ENCODE peak calls at places on chromosomes 1 and 21, in eight cellular contexts. Q is GM20000; F is psoas muscle; U is CD8-positive, alpha-beta T cell; K is fibroblast of mammary gland; V is RWPE1; P is cardiac muscle cell; E is lower lobe of right lung. B is an unnamed sample.

GRCh38 chr21:46269466-46269865 is 15.9 kb downstream of the MCM3AP start:
- DNase-seq in Q (no peak), F (no peak), U (no peak), K (no peak), V (no peak), P (no peak), E (no peak), B (no peak)

GRCh38 chr1:190478193-190479007 is 736 bp upstream of the BRINP3 start:
- DNase-seq in Q (no peak), F (no peak), U (no peak), K (peak), V (peak), P (peak), E (no peak), B (peak)

GRCh38 chr1:235442788-235443429 is 61.3 kb downstream of the B3GALNT2 start:
- DNase-seq in Q (no peak), F (no peak), U (no peak), K (peak), V (peak), P (no peak), E (no peak), B (no peak)

GRCh38 chr1:24126023-24126671 is 14.2 kb upstream of the MYOM3 start:
- DNase-seq in Q (no peak), F (peak), U (no peak), K (peak), V (no peak), P (no peak), E (no peak), B (no peak)

GRCh38 chr1:153545067-153546055 is at the start of gene S100A4:
- DNase-seq in Q (peak), F (peak), U (peak), K (peak), V (peak), P (peak), E (peak), B (peak)

GRCh38 chr1:90851711-90852050 is 134.6 kb upstream of the BARHL2 start:
- DNase-seq in Q (no peak), F (no peak), U (no peak), K (no peak), V (no peak), P (no peak), E (no peak), B (no peak)

GRCh38 chr1:231357831-231358354 is 19.8 kb downstream of the SPRTN start:
- DNase-seq in Q (peak), F (peak), U (peak), K (peak), V (peak), P (peak), E (no peak), B (peak)

GRCh38 chr1:25039229-25039628 is 109.2 kb upstream of the RUNX3 start:
- DNase-seq in Q (no peak), F (peak), U (no peak), K (peak), V (no peak), P (no peak), E (no peak), B (no peak)

GRCh38 chr1:215777370-215777925 is 210.3 kb downstream of the KCTD3 start:
- DNase-seq in Q (no peak), F (no peak), U (no peak), K (peak), V (peak), P (peak), E (no peak), B (no peak)

GRCh38 chr1:209207701-209208286 is 375.7 kb upstream of the CAMK1G start:
- DNase-seq in Q (peak), F (peak), U (no peak), K (peak), V (peak), P (peak), E (peak), B (peak)

GRCh38 chr21:35400233-35400939 is 351.3 kb upstream of the RUNX1 start:
- DNase-seq in Q (peak), F (no peak), U (peak), K (peak), V (peak), P (peak), E (no peak), B (peak)

GRCh38 chr1:92186081-92186480 is 31.6 kb upstream of the C1orf146 start:
- DNase-seq in Q (no peak), F (no peak), U (no peak), K (peak), V (no peak), P (no peak), E (no peak), B (no peak)

GRCh38 chr1:22774483-22775182 is 64.0 kb downstream of the EPHB2 start:
- DNase-seq in Q (no peak), F (no peak), U (no peak), K (no peak), V (no peak), P (no peak), E (no peak), B (no peak)

GRCh38 chr1:170836146-170836545 is 99.2 kb upstream of the MROH9 start:
- DNase-seq in Q (no peak), F (no peak), U (no peak), K (peak), V (no peak), P (no peak), E (no peak), B (no peak)

GRCh38 chr1:230632273-230632873 is 9.9 kb upstream of the COG2 start:
- DNase-seq in Q (no peak), F (no peak), U (no peak), K (peak), V (peak), P (peak), E (no peak), B (peak)

GRCh38 chr1:2441746-2442145 is 29.4 kb upstream of the PEX10 start:
- DNase-seq in Q (no peak), F (no peak), U (no peak), K (no peak), V (no peak), P (no peak), E (no peak), B (no peak)

GRCh38 chr1:93566227-93566626 is 115.4 kb downstream of the BCAR3 start:
- DNase-seq in Q (no peak), F (no peak), U (no peak), K (no peak), V (no peak), P (no peak), E (no peak), B (no peak)

GRCh38 chr21:32352556-32352955 is 40.3 kb downstream of the URB1 start:
- DNase-seq in Q (no peak), F (no peak), U (no peak), K (no peak), V (no peak), P (no peak), E (no peak), B (no peak)

GRCh38 chr21:35095859-35096291 is 46.8 kb upstream of the RUNX1 start:
- DNase-seq in Q (no peak), F (no peak), U (no peak), K (no peak), V (no peak), P (no peak), E (no peak), B (no peak)

GRCh38 chr1:203147376-203147775 is 19.9 kb downstream of the ADORA1 start:
- DNase-seq in Q (no peak), F (no peak), U (no peak), K (no peak), V (no peak), P (no peak), E (peak), B (no peak)

GRCh38 chr1:157137051-157137772 is 983 bp downstream of the ETV3 start:
- DNase-seq in Q (peak), F (no peak), U (no peak), K (peak), V (peak), P (peak), E (no peak), B (no peak)

GRCh38 chr1:222124602-222125001 is 382.7 kb upstream of the DUSP10 start:
- DNase-seq in Q (no peak), F (no peak), U (no peak), K (peak), V (no peak), P (no peak), E (no peak), B (no peak)

GRCh38 chr1:231990388-231990787 is 363.8 kb downstream of the DISC1 start:
- DNase-seq in Q (no peak), F (no peak), U (no peak), K (no peak), V (no peak), P (no peak), E (no peak), B (no peak)

GRCh38 chr1:55443175-55443933 is 228.2 kb upstream of the USP24 start:
- DNase-seq in Q (no peak), F (peak), U (no peak), K (peak), V (peak), P (no peak), E (peak), B (no peak)

GRCh38 chr1:31701137-31701736 is 2.6 kb downstream of the COL16A1 start:
- DNase-seq in Q (no peak), F (peak), U (peak), K (peak), V (peak), P (no peak), E (peak), B (no peak)

GRCh38 chr1:113103048-113103447 is 30.1 kb downstream of the LRIG2 start:
- DNase-seq in Q (no peak), F (no peak), U (no peak), K (no peak), V (peak), P (no peak), E (no peak), B (no peak)

GRCh38 chr1:84583648-84584047 is 9.4 kb upstream of the CTBS start:
- DNase-seq in Q (no peak), F (no peak), U (no peak), K (no peak), V (no peak), P (no peak), E (no peak), B (no peak)

GRCh38 chr1:76068953-76069561 is 5.5 kb upstream of the ST6GALNAC3 start:
- DNase-seq in Q (no peak), F (no peak), U (no peak), K (no peak), V (no peak), P (no peak), E (no peak), B (no peak)

GRCh38 chr1:220819627-220820026 is 32.9 kb downstream of the MTARC1 start:
- DNase-seq in Q (no peak), F (no peak), U (no peak), K (peak), V (no peak), P (no peak), E (no peak), B (no peak)

GRCh38 chr1:200362421-200362820 is 47.4 kb downstream of the ZNF281 start:
- DNase-seq in Q (no peak), F (no peak), U (no peak), K (no peak), V (no peak), P (no peak), E (no peak), B (no peak)

DNA sequence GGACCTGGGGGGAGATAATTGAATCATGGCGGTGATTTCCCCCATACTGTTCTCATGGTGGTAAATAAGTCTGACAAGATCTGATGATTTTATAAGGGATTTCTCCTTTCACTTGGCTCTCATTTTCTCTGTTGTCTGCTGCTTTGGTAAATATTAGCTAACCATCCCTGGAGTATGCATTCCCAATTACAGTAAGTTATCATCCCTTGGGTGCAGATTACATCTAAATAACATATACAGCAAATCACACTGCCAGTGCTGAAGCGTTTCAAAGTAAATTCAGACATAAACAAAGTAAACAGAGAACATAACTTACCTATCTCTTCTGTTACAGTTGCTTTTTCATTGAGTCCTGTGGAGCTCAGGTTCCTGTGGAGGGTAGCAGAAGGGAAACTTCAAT is 38.6 kb upstream of the IGSF3 start:
- DNase-seq in Q (no peak), F (no peak), U (no peak), K (no peak), V (no peak), P (no peak), E (no peak), B (no peak)
- TF ChIP-seq CTCF in Q (no peak), F (no peak), U (no peak), K (no peak), V (no peak), P (no peak), E (no peak), B (no peak)

GRCh38 chr1:63920154-63921117 is 146.6 kb downstream of the ROR1 start:
- DNase-seq in Q (no peak), F (no peak), U (no peak), K (peak), V (peak), P (peak), E (no peak), B (no peak)
- TF ChIP-seq CTCF in Q (no peak), F (peak), U (no peak), K (peak), V (no peak), P (peak), E (peak), B (no peak)

GRCh38 chr1:177172331-177172730 is 1.6 kb downstream of the BRINP2 start:
- DNase-seq in Q (no peak), F (no peak), U (no peak), K (no peak), V (no peak), P (no peak), E (no peak), B (no peak)

GRCh38 chr1:177172866-177173265 is 2.1 kb downstream of the BRINP2 start:
- DNase-seq in Q (no peak), F (no peak), U (no peak), K (peak), V (no peak), P (no peak), E (no peak), B (no peak)

GRCh38 chr1:177173976-177174375 is 3.2 kb downstream of the BRINP2 start:
- DNase-seq in Q (no peak), F (no peak), U (no peak), K (no peak), V (no peak), P (no peak), E (no peak), B (no peak)

GRCh38 chr1:177171536-177172123 is 872 bp downstream of the BRINP2 start:
- DNase-seq in Q (no peak), F (no peak), U (no peak), K (peak), V (no peak), P (no peak), E (no peak), B (no peak)

GRCh38 chr1:177170756-177171535 is at the start of gene BRINP2:
- DNase-seq in Q (no peak), F (peak), U (no peak), K (peak), V (peak), P (peak), E (no peak), B (no peak)
- TF ChIP-seq CTCF in Q (no peak), F (no peak), U (no peak), K (no peak), V (no peak), P (no peak), E (no peak), B (no peak)

GRCh38 chr1:178241057-178241456 is 147.2 kb downstream of the RASAL2 start:
- DNase-seq in Q (no peak), F (no peak), U (no peak), K (peak), V (peak), P (no peak), E (no peak), B (no peak)

GRCh38 chr1:178243890-178244289 is 150.0 kb downstream of the RASAL2 start:
- DNase-seq in Q (no peak), F (no peak), U (no peak), K (no peak), V (no peak), P (no peak), E (no peak), B (no peak)

GRCh38 chr1:178238722-178239510 is 145.0 kb downstream of the RASAL2 start:
- DNase-seq in Q (no peak), F (no peak), U (no peak), K (peak), V (peak), P (no peak), E (no peak), B (no peak)

GRCh38 chr1:178243119-178243518 is 149.2 kb downstream of the RASAL2 start:
- DNase-seq in Q (no peak), F (no peak), U (no peak), K (no peak), V (no peak), P (no peak), E (no peak), B (no peak)

GRCh38 chr1:178241837-178242236 is 147.9 kb downstream of the RASAL2 start:
- DNase-seq in Q (no peak), F (no peak), U (no peak), K (no peak), V (no peak), P (no peak), E (no peak), B (no peak)
- TF ChIP-seq CTCF in Q (no peak), F (peak), U (no peak), K (no peak), V (no peak), P (no peak), E (no peak), B (no peak)

DNA sequence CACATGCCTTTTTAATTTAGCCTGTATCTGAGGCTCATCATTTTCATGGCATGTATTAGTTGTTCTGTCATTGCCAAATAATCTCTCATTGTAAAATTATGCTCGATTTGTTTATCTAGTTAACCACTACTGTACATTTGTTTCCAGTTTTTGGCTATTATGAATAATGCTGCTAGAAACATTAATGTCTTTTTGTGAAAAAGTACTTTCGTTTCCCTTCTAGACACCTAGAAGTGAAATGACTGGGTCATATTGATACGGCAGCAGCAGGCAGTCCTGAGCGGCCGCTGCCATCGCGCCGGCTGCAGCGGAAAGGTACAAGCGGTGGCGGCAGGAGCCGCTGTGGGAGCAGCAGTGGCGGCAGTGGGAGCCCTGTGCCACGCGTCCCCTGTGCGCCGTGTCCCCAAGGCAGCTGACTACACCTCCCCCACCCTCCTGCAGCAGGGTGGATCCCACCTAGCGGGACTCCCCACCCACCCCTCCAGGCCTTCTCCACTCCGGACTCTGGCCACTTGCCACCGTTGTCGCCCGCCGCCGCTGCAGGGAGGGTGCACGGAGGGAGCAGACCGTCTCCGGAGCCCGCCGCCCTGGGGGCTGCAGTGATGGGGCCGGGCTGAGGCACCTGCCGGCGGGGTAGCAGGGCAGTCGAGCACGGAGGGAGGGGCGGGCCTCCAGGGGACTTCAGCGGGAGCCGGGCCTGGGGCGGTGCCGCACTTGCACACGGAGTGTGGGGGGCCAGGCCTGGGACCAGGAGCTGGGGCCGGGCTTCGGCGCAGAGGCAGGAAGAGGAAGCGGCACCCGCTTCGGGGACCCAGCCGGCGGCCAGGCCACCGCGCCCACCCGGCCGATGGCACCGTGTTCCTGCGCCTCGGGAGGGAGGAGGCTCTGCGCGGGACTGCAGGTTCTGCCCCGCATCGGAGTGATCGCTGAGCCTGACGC is 66.8 kb upstream of the RGS7 start:
- DNase-seq in Q (peak), F (no peak), U (peak), K (peak), V (peak), P (peak), E (no peak), B (peak)
- TF ChIP-seq CTCF in Q (no peak), F (no peak), U (no peak), K (no peak), V (peak), P (peak), E (no peak), B (no peak)

GRCh38 chr1:172442404-172442803 is 1.5 kb downstream of the PIGC start:
- DNase-seq in Q (no peak), F (no peak), U (no peak), K (no peak), V (no peak), P (no peak), E (no peak), B (no peak)

GRCh38 chr1:172442843-172443565 is 865 bp downstream of the PIGC start:
- DNase-seq in Q (no peak), F (no peak), U (no peak), K (no peak), V (no peak), P (no peak), E (no peak), B (no peak)

GRCh38 chr1:172446547-172446946 is 2.7 kb upstream of the PIGC start:
- DNase-seq in Q (no peak), F (no peak), U (no peak), K (no peak), V (no peak), P (no peak), E (no peak), B (no peak)

GRCh38 chr1:172447641-172448040 is 3.8 kb upstream of the PIGC start:
- DNase-seq in Q (no peak), F (no peak), U (no peak), K (no peak), V (no peak), P (no peak), E (no peak), B (no peak)

DNA sequence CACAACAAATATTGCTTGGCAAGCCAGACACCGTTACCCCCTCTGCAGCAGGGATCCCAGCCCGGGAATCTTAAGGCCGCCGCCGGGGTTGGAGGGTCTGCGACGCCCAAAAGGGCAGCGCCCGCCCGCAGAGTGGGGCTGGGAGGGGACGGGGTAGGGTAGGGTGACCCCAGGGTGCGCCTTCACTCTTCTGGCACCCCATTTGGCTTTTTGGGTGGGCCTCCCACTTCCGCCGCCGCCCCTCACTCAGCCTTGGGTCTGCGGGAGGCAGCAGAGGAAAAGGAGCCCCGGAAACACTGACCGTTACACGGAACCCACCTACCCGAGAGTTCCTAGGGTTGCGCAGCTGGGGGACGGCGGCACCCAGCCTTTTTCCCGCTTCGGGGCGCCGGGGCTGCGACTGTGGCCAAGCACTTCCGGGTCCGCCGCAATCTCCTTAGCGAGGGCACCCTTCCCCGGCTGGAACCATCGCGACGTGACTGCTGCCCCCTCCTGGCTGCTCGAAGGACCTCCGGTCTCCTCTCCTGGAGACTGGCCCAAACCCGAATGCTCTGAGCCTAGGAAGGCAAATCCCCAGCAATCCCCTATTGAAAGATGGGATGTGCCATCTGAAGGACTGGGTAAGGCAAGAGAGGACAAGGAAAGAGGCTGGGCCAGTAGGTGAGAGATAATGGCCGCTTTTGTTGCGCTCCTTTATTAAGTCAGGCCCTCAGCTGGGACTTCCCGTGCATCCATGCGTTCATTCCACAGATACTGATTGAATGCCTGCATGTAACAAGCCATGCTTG is at the start of gene PIGC:
- DNase-seq in Q (peak), F (peak), U (peak), K (peak), V (peak), P (peak), E (peak), B (peak)
- TF ChIP-seq CTCF in Q (peak), F (peak), U (peak), K (peak), V (peak), P (peak), E (peak), B (peak)

B was measured in GM13976.